ENCODE peak calls at places on chromosomes 13 and 19, in ten cellular contexts. S is smooth muscle cell of the brain vasculature; W is NB4; D is NCI-H774; K is stomach; F is astrocyte of the spinal cord; E is NCI-H1092; M is anterior cingulate cortex; Q is CD4-positive, alpha-beta T cell; L is stimulated activated CD4-positive, alpha-beta T cell treated with anti-CD3 and anti-CD28 coated beads, Interleukin-12 subunit alpha, Interleukin-12 subunit beta, amount 100 ng/mL, for 48 hours. X is an unnamed sample.

GRCh38 chr13:48508001-48508400 is 24.9 kb downstream of the RCBTB2 start:
- DNase-seq in M (no peak), K (no peak), W (no peak), S (no peak), L (no peak), Q (no peak), E (no peak), F (no peak), D (no peak), X (no peak)

GRCh38 chr19:11286312-11286974 is 9.5 kb upstream of the TSPAN16 start:
- DNase-seq in M (no peak), D (no peak), E (no peak), W (peak), F (peak), Q (no peak), K (no peak), S (no peak), L (no peak), X (no peak)

GRCh38 chr19:55261671-55262126 is 2.9 kb upstream of the PPP6R1 start:
- DNase-seq in S (no peak), D (no peak), E (no peak), F (no peak), Q (no peak), M (no peak), K (no peak), W (no peak), L (no peak), X (no peak)

GRCh38 chr13:66780814-66781213 is 449.3 kb downstream of the PCDH9 start:
- DNase-seq in F (peak), L (no peak), D (no peak), Q (no peak), K (no peak), E (no peak), M (no peak), W (no peak), S (no peak), X (no peak)

GRCh38 chr13:24654741-24655140 is 25.5 kb upstream of the ATP12A start:
- DNase-seq in S (no peak), K (no peak), Q (no peak), M (no peak), D (no peak), L (no peak), W (no peak), E (no peak), F (no peak), X (no peak)

GRCh38 chr13:70310720-70311119 is 202.5 kb upstream of the KLHL1 start:
- DNase-seq in M (peak), D (no peak), K (peak), Q (no peak), E (peak), W (peak), F (peak), S (peak), L (no peak), X (no peak)

GRCh38 chr19:10565028-10565566 is 713 bp downstream of the KRI1 start:
- DNase-seq in M (no peak), W (peak), D (no peak), L (no peak), F (peak), S (no peak), Q (peak), E (peak), K (peak), X (no peak)

GRCh38 chr19:5934002-5934401 is 19.9 kb downstream of the CAPS start:
- DNase-seq in L (no peak), W (no peak), S (no peak), K (no peak), F (no peak), M (no peak), D (no peak), Q (no peak), E (no peak), X (no peak)

GRCh38 chr13:41159174-41159573 is 26.6 kb upstream of the KBTBD6 start:
- DNase-seq in W (no peak), D (no peak), E (no peak), K (no peak), M (no peak), S (no peak), L (no peak), F (no peak), Q (no peak), X (no peak)

GRCh38 chr13:71774863-71775262 is 92.1 kb downstream of the DACH1 start:
- DNase-seq in M (no peak), S (no peak), L (no peak), W (no peak), E (no peak), Q (no peak), F (no peak), D (no peak), K (no peak), X (no peak)

GRCh38 chr19:339262-339887 is 5.2 kb downstream of the MIER2 start:
- DNase-seq in S (no peak), D (no peak), W (no peak), E (no peak), Q (no peak), L (no peak), K (no peak), F (peak), M (no peak), X (no peak)

GRCh38 chr19:38321646-38322323 is 2.1 kb downstream of the KCNK6 start:
- DNase-seq in E (no peak), S (no peak), Q (no peak), K (no peak), M (no peak), F (no peak), W (no peak), D (no peak), L (no peak), X (no peak)

GRCh38 chr13:101982903-101983302 is 418.9 kb downstream of the FGF14 start:
- DNase-seq in W (no peak), F (no peak), Q (no peak), L (no peak), S (no peak), D (peak), M (no peak), E (no peak), K (no peak), X (no peak)

GRCh38 chr19:45568732-45569131 is 15.9 kb downstream of the OPA3 start:
- DNase-seq in E (no peak), Q (no peak), M (no peak), W (no peak), F (peak), L (no peak), K (no peak), D (no peak), S (no peak), X (no peak)

GRCh38 chr19:57992841-57993240 is 9.8 kb downstream of the ZNF606 start:
- DNase-seq in D (no peak), Q (no peak), E (no peak), K (no peak), F (no peak), W (no peak), M (no peak), S (no peak), L (no peak), X (no peak)